ENCODE peak calls at places on chromosome 14, in six cellular contexts. Y is naive thymus-derived CD4-positive, alpha-beta T cell; B is fibroblast of lung; M is body of pancreas; V is effector memory CD4-positive, alpha-beta T cell; O is uterus. K is an unnamed sample. For H3K36me3, the result is how much of the 10 kb centered on the place peaks cover.

GRCh38 chr14:89197623-89198022 is 219.4 kb downstream of the FOXN3 start:
- DNase-seq in Y (no peak), B (no peak), M (no peak), V (no peak), O (no peak), K (no peak)

GRCh38 chr14:80325688-80326087 is 114.4 kb upstream of the DIO2 start:
- DNase-seq in Y (no peak), B (no peak), M (no peak), V (no peak), O (no peak), K (no peak)

GRCh38 chr14:99601301-99601945 is 2.6 kb downstream of the CCDC85C start:
- DNase-seq in Y (no peak), B (no peak), M (peak), V (no peak), O (no peak), K (no peak)

GRCh38 chr14:68977137-68977740 is 1.9 kb downstream of the ACTN1 start:
- DNase-seq in Y (peak), B (no peak), M (no peak), V (no peak), O (no peak), K (no peak)

GRCh38 chr14:41609704-41610183 is 3.1 kb downstream of the LRFN5 start:
- DNase-seq in Y (no peak), B (peak), M (peak), V (no peak), O (peak), K (no peak)

GRCh38 chr14:44782775-44783238 is 178.9 kb downstream of the KLHL28 start:
- DNase-seq in Y (no peak), B (no peak), M (no peak), V (no peak), O (no peak), K (no peak)

GRCh38 chr14:78367355-78367754 is 197.2 kb downstream of the NRXN3 start:
- DNase-seq in Y (no peak), B (no peak), M (no peak), V (no peak), O (no peak), K (no peak)

GRCh38 chr14:24110060-24110459 is 4.5 kb upstream of the DCAF11 start:
- DNase-seq in Y (no peak), B (no peak), M (no peak), V (no peak), O (no peak), K (no peak)

GRCh38 chr14:63692309-63693020 is 35.4 kb downstream of the SGPP1 start:
- DNase-seq in Y (no peak), B (no peak), M (no peak), V (no peak), O (no peak), K (no peak)

GRCh38 chr14:68975667-68976066 is 3.4 kb downstream of the ACTN1 start:
- DNase-seq in Y (no peak), B (peak), M (no peak), V (no peak), O (peak), K (no peak)

GRCh38 chr14:28671425-28671824 is 95.2 kb upstream of the FOXG1 start:
- DNase-seq in Y (no peak), B (peak), M (no peak), V (no peak), O (no peak), K (no peak)

GRCh38 chr14:58501214-58501816 is 73.8 kb downstream of the KIAA0586 start:
- DNase-seq in Y (peak), B (peak), M (no peak), V (no peak), O (peak), K (no peak)

DNA sequence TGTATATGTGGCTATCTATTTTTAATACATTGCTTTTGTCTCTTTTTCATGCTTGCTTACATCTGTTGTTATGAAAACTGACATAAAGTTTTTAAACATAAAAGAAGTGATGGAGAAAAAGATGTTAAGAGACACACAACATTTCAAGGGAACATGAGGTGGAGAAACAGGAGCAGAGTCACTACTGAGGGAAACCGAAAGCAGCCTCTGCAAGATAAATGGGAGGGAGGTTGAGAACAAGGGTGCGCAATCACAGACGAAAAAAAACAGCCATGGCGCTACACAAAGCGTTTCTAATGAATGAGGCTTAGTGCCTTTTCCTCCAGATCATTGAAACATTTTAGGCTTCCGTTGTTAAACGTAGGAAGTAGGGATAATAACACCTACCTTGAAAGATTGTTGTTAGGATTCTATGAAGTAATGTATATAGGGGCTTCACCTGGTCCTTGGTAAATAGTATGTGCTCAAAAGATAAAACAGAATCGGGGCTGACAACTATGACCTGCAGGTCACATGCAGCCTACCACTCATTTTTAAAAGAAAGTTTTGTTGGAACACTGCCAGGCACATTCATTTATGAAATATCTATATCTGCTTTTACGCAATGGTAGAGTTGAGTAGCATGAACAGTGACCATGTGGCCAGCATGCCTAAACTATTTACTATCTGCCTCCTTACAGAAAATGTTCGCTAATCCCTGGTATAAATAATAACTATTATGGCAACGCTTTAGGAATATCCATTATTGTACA is 228.2 kb upstream of the NPAS3 start:
- DNase-seq in Y (no peak), B (peak), M (no peak), V (no peak), O (no peak), K (no peak)
- H3K4me3 ChIP-seq in Y (no peak), B (peak), M (no peak), V (no peak), O (no peak), K (no peak)

DNA sequence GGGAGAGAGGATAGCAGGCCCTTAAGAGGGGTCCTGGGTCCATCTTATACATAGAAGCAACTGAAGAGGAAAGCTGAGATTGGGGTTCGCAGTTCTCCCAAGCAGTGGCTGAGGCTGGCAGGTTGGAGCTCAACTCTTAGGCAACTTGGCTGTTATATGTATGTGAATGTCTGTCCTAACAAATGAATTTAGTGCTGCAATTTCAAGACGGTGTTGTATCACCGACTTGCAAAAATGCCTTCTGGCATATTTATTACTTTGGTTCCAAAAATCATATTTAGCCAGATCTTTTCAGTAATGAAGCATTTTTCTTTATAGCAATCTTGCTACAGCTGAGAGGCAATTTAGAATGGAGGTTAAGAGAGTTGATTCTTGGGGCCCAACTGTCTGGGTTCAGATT is 148.3 kb downstream of the AKAP6 start:
- DNase-seq in Y (no peak), B (no peak), M (no peak), V (no peak), O (no peak), K (no peak)
- H3K27ac ChIP-seq in Y (no peak), B (no peak), M (no peak), V (no peak), O (no peak), K (no peak)

DNA sequence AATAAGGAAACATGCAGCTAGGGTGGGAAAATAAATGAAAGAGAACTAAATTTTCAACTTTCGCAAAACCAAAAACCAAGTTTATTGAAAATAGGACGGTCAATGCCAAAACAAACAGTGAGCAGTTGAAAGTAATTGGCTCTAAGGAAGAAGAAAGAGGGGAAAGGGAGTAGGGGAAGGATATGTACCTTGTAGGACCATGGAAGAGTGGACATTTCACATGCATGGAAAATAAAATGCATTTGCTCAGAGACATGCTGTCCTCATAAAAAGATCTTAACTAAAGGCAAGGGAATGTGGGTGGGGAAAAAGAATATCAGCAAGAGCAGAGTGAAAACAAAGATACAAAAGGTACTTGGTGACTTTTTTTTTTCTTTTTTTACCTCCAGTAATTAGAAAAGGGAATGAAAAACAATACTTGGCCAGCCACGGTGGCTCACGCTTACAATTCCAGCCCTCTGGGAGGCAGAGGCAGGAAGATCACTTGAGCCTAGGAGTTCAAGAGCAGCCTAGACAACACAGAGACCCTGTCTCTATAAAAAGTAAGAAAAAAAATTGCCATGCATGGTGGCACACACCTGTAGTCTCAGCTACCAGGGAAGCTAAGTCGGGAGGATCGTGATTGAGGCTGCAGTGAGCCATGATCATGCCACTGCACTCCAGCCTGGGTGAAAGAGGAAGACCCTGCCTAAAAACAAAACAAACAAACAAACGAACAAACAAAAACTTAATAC is 6.6 kb downstream of the TXNDC16 start:
- DNase-seq in Y (no peak), B (no peak), M (no peak), V (no peak), O (no peak), K (no peak)
- H3K36me3 ChIP-seq in Y (under half), B (under half), M (under half), V (under half), O (under half), K (under half)

GRCh38 chr14:65255029-65255545 is 152.8 kb upstream of the MAX start:
- DNase-seq in Y (no peak), B (peak), M (no peak), V (no peak), O (no peak), K (no peak)
- H3K4me3 ChIP-seq in Y (no peak), B (no peak), M (no peak), V (no peak), O (no peak), K (no peak)

GRCh38 chr14:37599527-37600368 is 4.3 kb downstream of the TTC6 start:
- DNase-seq in Y (no peak), B (no peak), M (no peak), V (no peak), O (no peak), K (no peak)
- H3K27ac ChIP-seq in Y (no peak), B (no peak), M (no peak), V (no peak), O (no peak), K (no peak)

GRCh38 chr14:61564623-61565091 is 130.7 kb upstream of the HIF1A start:
- DNase-seq in Y (no peak), B (peak), M (no peak), V (no peak), O (no peak), K (no peak)

GRCh38 chr14:61566537-61567225 is 128.6 kb upstream of the HIF1A start:
- DNase-seq in Y (no peak), B (peak), M (no peak), V (no peak), O (no peak), K (no peak)

GRCh38 chr14:61565181-61565580 is 130.1 kb upstream of the HIF1A start:
- DNase-seq in Y (no peak), B (no peak), M (no peak), V (no peak), O (no peak), K (no peak)

GRCh38 chr14:61563880-61564622 is 131.3 kb upstream of the HIF1A start:
- DNase-seq in Y (no peak), B (no peak), M (no peak), V (no peak), O (no peak), K (no peak)

DNA sequence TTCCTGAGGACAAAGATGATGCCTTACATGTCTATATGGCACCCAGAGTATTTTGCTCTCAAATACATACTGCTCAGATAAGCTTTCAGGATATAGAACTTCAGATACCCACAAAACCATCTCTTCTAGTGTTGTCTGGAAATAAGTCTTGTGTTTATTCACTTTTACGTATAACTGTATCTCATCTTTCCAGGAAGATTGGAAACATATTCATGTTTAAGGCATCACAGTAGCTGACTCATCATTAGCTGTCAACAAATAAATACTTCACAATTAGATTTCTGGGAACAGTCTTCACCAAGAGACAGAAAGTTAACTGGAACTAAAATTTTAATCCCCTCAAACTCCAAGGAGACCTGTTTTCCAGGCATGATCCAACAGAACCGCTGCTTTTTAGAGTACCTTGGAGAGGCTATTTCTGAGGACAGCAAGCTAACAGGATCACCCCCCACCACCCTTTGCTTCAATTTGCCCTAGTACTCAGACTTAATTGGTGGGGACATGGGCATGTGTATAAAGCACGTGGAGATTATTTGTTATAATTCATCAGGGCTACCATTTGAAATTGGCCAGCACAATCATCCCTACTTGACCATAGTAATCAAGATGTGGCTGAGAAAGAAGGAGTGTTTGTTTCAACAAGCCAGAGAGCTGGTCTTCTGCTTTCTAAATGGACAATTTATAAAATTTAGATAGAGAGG is 129.3 kb upstream of the HIF1A start:
- DNase-seq in Y (no peak), B (peak), M (no peak), V (no peak), O (no peak), K (no peak)
- H3K36me3 ChIP-seq in Y (under half), B (under half), M (under half), V (under half), O (under half), K (under half)

DNA sequence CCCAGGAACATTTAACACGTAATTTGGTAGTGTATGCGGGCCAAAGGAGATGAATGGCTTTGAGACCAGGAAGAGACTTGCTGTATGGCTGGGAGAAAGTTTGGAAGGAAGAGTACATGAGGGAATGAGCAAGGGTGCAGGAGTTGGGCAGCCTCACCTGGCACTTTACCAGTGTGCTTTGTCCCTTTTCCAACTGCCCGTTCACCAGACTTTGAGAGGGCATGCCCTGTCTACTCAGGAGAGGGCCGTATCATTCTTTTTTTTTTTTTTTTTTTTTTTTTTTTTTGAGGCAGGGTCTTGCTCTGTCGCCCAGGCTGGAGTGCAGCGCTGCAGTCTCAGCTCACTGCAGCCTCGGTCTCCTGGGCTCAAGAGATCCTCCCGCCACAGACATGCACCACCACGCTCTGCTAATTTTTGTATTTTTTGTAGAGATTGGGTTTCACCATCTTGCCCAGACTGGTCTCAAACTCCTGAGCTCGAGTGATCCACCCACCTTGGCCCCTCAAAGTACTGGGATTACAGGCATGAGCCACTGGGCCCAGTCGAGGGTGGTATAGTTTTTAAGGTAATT is 6.5 kb downstream of the DYNC1H1 start:
- DNase-seq in Y (no peak), B (no peak), M (no peak), V (no peak), O (no peak), K (no peak)
- H3K4me3 ChIP-seq in Y (no peak), B (no peak), M (no peak), V (no peak), O (no peak), K (no peak)

GRCh38 chr14:100692859-100693558 is 33.7 kb upstream of the DLK1 start:
- DNase-seq in Y (no peak), B (peak), M (no peak), V (no peak), O (no peak), K (no peak)
- H3K27ac ChIP-seq in Y (no peak), B (no peak), M (no peak), V (no peak), O (no peak), K (no peak)

GRCh38 chr14:103708750-103709187 is 6.5 kb downstream of the XRCC3 start:
- DNase-seq in Y (no peak), B (no peak), M (peak), V (no peak), O (no peak), K (peak)
- H3K36me3 ChIP-seq in Y (under half), B (under half), M (under half), V (under half), O (under half), K (under half)

K was measured in gastrocnemius medialis.